ENCODE peak calls at places on chromosomes 16 and 17, in nine cellular contexts. Y is PC-3, O is OCI-LY7, R is GM23248, F is GM23338, J is MM.1S, Q is HCT116, B is neural progenitor cell, V is SK-N-SH. N is an unnamed sample.

GRCh38 chr16:56636616-56637413 is 1.7 kb upstream of the MT1A start:
- DNase-seq in Q (no peak), O (no peak), J (no peak), R (no peak), B (no peak), V (no peak), F (no peak), Y (no peak), N (no peak)

GRCh38 chr17:47423406-47424295 is 99.9 kb downstream of the EFCAB13 start:
- DNase-seq in F (peak; percentile 64), O (no peak), Y (peak; percentile 48), J (no peak), B (peak; percentile 50), Q (no peak), R (no peak), V (peak; percentile 76), N (peak; percentile 56)

GRCh38 chr17:41308918-41309359 is at the start of gene KRTAP16-1:
- DNase-seq in F (no peak), V (no peak), B (no peak), J (no peak), Q (no peak), Y (no peak), O (no peak), R (no peak), N (no peak)

GRCh38 chr16:82900611-82901010 is 273.8 kb downstream of the CDH13 start:
- DNase-seq in Y (no peak), B (no peak), V (no peak), Q (no peak), J (no peak), R (no peak), F (no peak), O (no peak), N (no peak)

GRCh38 chr17:48470388-48471034 is 40.5 kb upstream of the SKAP1 start:
- DNase-seq in V (no peak), O (peak; percentile 83), R (peak; percentile 55), B (no peak), J (no peak), Q (peak; percentile 64), Y (peak; percentile 47), F (peak; percentile 55), N (no peak)

GRCh38 chr17:12229315-12229714 is 208.6 kb downstream of the MAP2K4 start:
- DNase-seq in B (peak; percentile 25), V (no peak), F (no peak), O (no peak), J (no peak), Y (no peak), Q (no peak), R (no peak), N (no peak)

GRCh38 chr17:31061678-31062077 is 33.1 kb upstream of the NF1 start:
- DNase-seq in B (peak; percentile 53), R (peak; percentile 14), J (peak; percentile 27), Y (no peak), O (peak; percentile 56), Q (no peak), V (no peak), F (peak; percentile 75), N (no peak)

GRCh38 chr17:17526369-17526768 is 30.2 kb upstream of the RASD1 start:
- DNase-seq in V (no peak), R (no peak), O (no peak), J (no peak), B (no peak), Q (no peak), F (no peak), Y (no peak), N (no peak)

GRCh38 chr16:3611145-3611977 is at the start of gene SLX4:
- DNase-seq in R (peak; percentile 97), F (peak; percentile 94), O (peak; percentile 97), J (peak; percentile 96), V (peak; percentile 100), B (peak; percentile 98), Y (peak; percentile 94), Q (peak; percentile 74), N (peak; percentile 99)

GRCh38 chr17:73323622-73324455 is 12.0 kb upstream of the CDC42EP4 start:
- DNase-seq in R (peak; percentile 71), J (no peak), V (peak; percentile 41), Q (no peak), B (no peak), F (no peak), O (no peak), Y (no peak), N (peak; percentile 78)

GRCh38 chr16:27425961-27426360 is 24.0 kb downstream of the IL21R start:
- DNase-seq in V (no peak), J (no peak), Q (no peak), R (no peak), Y (no peak), F (no peak), B (no peak), O (no peak), N (no peak)

GRCh38 chr17:13885953-13886889 is 183.1 kb upstream of the COX10 start:
- DNase-seq in J (no peak), Q (no peak), Y (no peak), O (no peak), V (no peak), B (no peak), F (no peak), R (peak; percentile 17), N (peak; percentile 14)

GRCh38 chr17:13884347-13884746 is 185.0 kb upstream of the COX10 start:
- DNase-seq in V (no peak), Y (no peak), B (no peak), Q (no peak), O (no peak), J (no peak), F (no peak), R (no peak), N (no peak)

GRCh38 chr17:13885550-13885949 is 183.8 kb upstream of the COX10 start:
- DNase-seq in J (no peak), B (no peak), F (no peak), R (no peak), O (no peak), V (no peak), Y (no peak), Q (no peak), N (no peak)

GRCh38 chr17:13883659-13884058 is 185.6 kb upstream of the COX10 start:
- DNase-seq in Q (no peak), O (no peak), J (no peak), F (no peak), R (no peak), V (no peak), B (no peak), Y (peak; percentile 7), N (no peak)

GRCh38 chr17:13888043-13888442 is 181.3 kb upstream of the COX10 start:
- DNase-seq in R (peak; percentile 18), F (no peak), J (no peak), O (no peak), V (peak; percentile 25), Q (no peak), Y (peak; percentile 16), B (no peak), N (peak; percentile 26)
- TF ChIP-seq EZH2phosphoT487 in R (no peak), F (no peak), J (no peak), O (no peak), V (no peak), Q (no peak), Y (no peak), B (no peak), N (no peak)

GRCh38 chr17:58529275-58529674 is 14.8 kb upstream of the MTMR4 start:
- DNase-seq in O (no peak), Q (no peak), J (no peak), B (peak; percentile 16), V (no peak), R (no peak), F (no peak), Y (no peak), N (no peak)

GRCh38 chr17:58530655-58531054 is 16.2 kb upstream of the MTMR4 start:
- DNase-seq in O (no peak), V (no peak), Y (no peak), Q (no peak), B (peak; percentile 21), R (no peak), J (no peak), F (no peak), N (no peak)

GRCh38 chr17:58532555-58532951 is 18.1 kb upstream of the MTMR4 start:
- DNase-seq in O (no peak), J (no peak), Y (no peak), V (peak; percentile 43), Q (no peak), B (peak; percentile 30), R (no peak), F (no peak), N (no peak)

GRCh38 chr17:58531661-58532554 is 17.5 kb upstream of the MTMR4 start:
- DNase-seq in F (peak; percentile 83), R (peak; percentile 79), J (peak; percentile 67), B (peak; percentile 90), Q (no peak), O (peak; percentile 27), Y (peak; percentile 56), V (peak; percentile 95), N (peak; percentile 76)

GRCh38 chr17:58531122-58531521 is 16.7 kb upstream of the MTMR4 start:
- DNase-seq in J (no peak), O (no peak), V (peak; percentile 60), Q (no peak), Y (no peak), B (peak; percentile 44), R (no peak), F (peak; percentile 54), N (no peak)
- H2AFZ ChIP-seq in J (no peak overlapping the region), O (no peak overlapping the region), V (no peak overlapping the region), Q (no peak overlapping the region), Y (peak overlapping the region; percentile 57), B (peak overlapping the region; percentile 95), R (no peak overlapping the region), F (peak overlapping the region; percentile 98), N (no peak overlapping the region)

GRCh38 chr16:87350031-87350430 is 32.8 kb upstream of the C16orf95 start:
- DNase-seq in Y (no peak), R (no peak), B (no peak), O (no peak), J (no peak), F (no peak), V (no peak), Q (no peak), N (no peak)

GRCh38 chr16:87352818-87353217 is 30.8 kb downstream of the FBXO31 start:
- DNase-seq in R (no peak), Y (no peak), V (no peak), F (no peak), B (peak; percentile 35), O (no peak), Q (no peak), J (no peak), N (no peak)

GRCh38 chr16:87351320-87351698 is 32.3 kb downstream of the FBXO31 start:
- DNase-seq in Y (no peak), Q (no peak), O (no peak), J (no peak), R (no peak), B (no peak), V (peak; percentile 70), F (no peak), N (no peak)

GRCh38 chr16:87348616-87349157 is 31.5 kb upstream of the C16orf95 start:
- DNase-seq in F (no peak), J (no peak), O (no peak), Y (no peak), R (no peak), V (no peak), Q (no peak), B (no peak), N (no peak)

GRCh38 chr16:87350681-87351319 is 32.8 kb downstream of the FBXO31 start:
- DNase-seq in V (peak; percentile 85), Q (no peak), J (no peak), B (no peak), O (no peak), F (no peak), R (peak; percentile 80), Y (no peak), N (no peak)
- H3K27ac ChIP-seq in V (peak overlapping the region; percentile 77), Q (no peak overlapping the region), J (no peak overlapping the region), B (no peak overlapping the region), O (no peak overlapping the region), F (no peak overlapping the region), R (peak overlapping the region; percentile 38), Y (no peak overlapping the region), N (peak overlapping the region; percentile 20)

GRCh38 chr17:81365148-81365600 is 30.1 kb upstream of the BAHCC1 start:
- DNase-seq in R (peak; percentile 91), Q (peak; percentile 72), O (no peak), B (peak; percentile 85), J (no peak), Y (peak; percentile 92), V (no peak), F (peak; percentile 69), N (peak; percentile 78)
- TF ChIP-seq EZH2phosphoT487 in R (no peak), Q (no peak), O (no peak), B (peak; percentile 33), J (no peak), Y (no peak), V (no peak), F (no peak), N (no peak)

N was measured in hepatocyte.